ENCODE peak calls at places on chromosomes 13 and 19, in six cellular contexts. Q is HepG2, K is GM12878, V is H1, B is K562, C is GM12891. R is an unnamed sample.

GRCh38 chr13:40116008-40116407 is 460.5 kb downstream of the COG6 start:
- DNase-seq in Q (peak), K (peak), V (no peak), B (peak), C (no peak), R (no peak)

GRCh38 chr19:15297416-15298224 is 34.7 kb downstream of the BRD4 start:
- DNase-seq in Q (peak), K (no peak), V (no peak), B (no peak), C (no peak), R (no peak)

GRCh38 chr13:113920606-113921306 is 53.1 kb downstream of the C13orf46 start:
- DNase-seq in Q (no peak), K (no peak), V (no peak), B (no peak), C (no peak), R (no peak)

GRCh38 chr19:5014941-5015340 is 46.0 kb downstream of the KDM4B start:
- DNase-seq in Q (no peak), K (no peak), V (no peak), B (no peak), C (no peak), R (no peak)

GRCh38 chr13:20772401-20773131 is 1.2 kb downstream of the EEF1AKMT1 start:
- DNase-seq in Q (no peak), K (no peak), V (no peak), B (no peak), C (no peak), R (no peak)

GRCh38 chr13:79393564-79394249 is 12.3 kb downstream of the RBM26 start:
- DNase-seq in Q (peak), K (no peak), V (no peak), B (no peak), C (no peak), R (no peak)

GRCh38 chr13:109785141-109785891 is 1.1 kb downstream of the IRS2 start:
- DNase-seq in Q (no peak), K (no peak), V (no peak), B (no peak), C (no peak), R (no peak)

GRCh38 chr13:68940049-68940448 is 1167.6 kb upstream of the ATXN8OS start:
- DNase-seq in Q (no peak), K (no peak), V (no peak), B (no peak), C (no peak), R (no peak)

GRCh38 chr13:95160112-95160906 is 140.9 kb downstream of the ABCC4 start:
- DNase-seq in Q (peak), K (no peak), V (no peak), B (no peak), C (no peak), R (no peak)

GRCh38 chr13:40682449-40683240 is 16.2 kb upstream of the FOXO1 start:
- DNase-seq in Q (no peak), K (no peak), V (no peak), B (no peak), C (no peak), R (no peak)

GRCh38 chr19:52212572-52213255 is 22.9 kb downstream of the PPP2R1A start:
- DNase-seq in Q (no peak), K (no peak), V (no peak), B (no peak), C (no peak), R (no peak)

GRCh38 chr19:2456301-2456570 is 523 bp downstream of the LMNB2 start:
- DNase-seq in Q (no peak), K (no peak), V (no peak), B (no peak), C (no peak), R (no peak)

GRCh38 chr19:6765738-6766356 is 1.4 kb downstream of the SH2D3A start:
- DNase-seq in Q (peak), K (no peak), V (peak), B (no peak), C (no peak), R (no peak)
- TF ChIP-seq POLR2A in Q (no peak), K (no peak), V (peak), B (no peak), C (no peak), R (no peak)

GRCh38 chr19:38711726-38712153 is 32.5 kb downstream of the CAPN12 start:
- DNase-seq in Q (no peak), K (no peak), V (no peak), B (no peak), C (no peak), R (no peak)

GRCh38 chr19:38710416-38710702 is 33.9 kb downstream of the CAPN12 start:
- DNase-seq in Q (no peak), K (no peak), V (no peak), B (no peak), C (no peak), R (no peak)

GRCh38 chr19:38709671-38710415 is 34.4 kb downstream of the CAPN12 start:
- DNase-seq in Q (no peak), K (no peak), V (no peak), B (no peak), C (no peak), R (no peak)

GRCh38 chr19:38712161-38712748 is 32.0 kb downstream of the CAPN12 start:
- DNase-seq in Q (no peak), K (no peak), V (no peak), B (no peak), C (no peak), R (no peak)

GRCh38 chr19:38710928-38711725 is 33.1 kb downstream of the CAPN12 start:
- DNase-seq in Q (no peak), K (no peak), V (no peak), B (no peak), C (no peak), R (no peak)
- TF ChIP-seq TAF1 in Q (no peak), K (no peak), V (no peak), B (no peak), C (no peak), R (no peak)

DNA sequence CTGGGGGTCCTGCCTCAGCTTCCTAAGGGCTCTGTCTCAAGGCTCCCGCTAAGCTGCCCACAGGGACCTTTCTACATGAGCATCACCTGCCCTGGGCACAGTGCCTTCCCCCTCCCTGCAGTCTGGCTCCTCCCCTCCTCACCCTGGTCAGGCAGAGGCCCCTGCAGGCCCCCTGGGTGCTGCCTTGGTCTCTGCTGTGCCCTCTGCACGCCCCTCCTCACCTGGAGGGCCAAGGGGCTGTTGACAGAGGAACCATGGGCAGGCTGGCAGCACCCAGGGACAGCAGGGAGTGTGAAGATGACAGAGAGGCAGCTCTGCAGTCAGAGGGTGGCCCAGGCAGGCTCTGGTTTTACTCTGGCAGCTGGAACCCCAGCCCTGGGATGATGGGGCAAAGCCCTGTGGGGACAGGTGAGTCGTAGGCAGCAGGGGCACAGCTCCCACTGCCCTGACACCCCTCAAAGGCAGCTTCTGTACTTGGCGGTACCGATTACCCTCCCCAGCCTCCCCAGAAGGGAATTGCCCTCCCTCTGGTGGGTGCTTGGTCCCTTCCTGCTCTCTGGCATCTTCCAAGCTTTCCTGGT is 43.1 kb downstream of the SUGP2 start:
- DNase-seq in Q (no peak), K (no peak), V (no peak), B (no peak), C (no peak), R (no peak)
- TF ChIP-seq POLR2AphosphoS5 in Q (peak), K (peak), V (peak), B (peak), C (peak), R (no peak)

GRCh38 chr19:10332965-10333757 is at the start of gene RAVER1:
- DNase-seq in Q (peak), K (peak), V (peak), B (peak), C (peak), R (peak)
- TF ChIP-seq POLR2A in Q (peak), K (peak), V (peak), B (peak), C (peak), R (peak)

GRCh38 chr19:11092181-11092538 is 2.9 kb downstream of the LDLR start:
- DNase-seq in Q (peak), K (no peak), V (no peak), B (no peak), C (no peak), R (no peak)
- TF ChIP-seq TAF1 in Q (no peak), K (no peak), V (no peak), B (no peak), C (no peak), R (no peak)

GRCh38 chr13:108268713-108269112 is 805 bp upstream of the TNFSF13B start:
- DNase-seq in Q (no peak), K (no peak), V (no peak), B (no peak), C (no peak), R (no peak)

GRCh38 chr13:108270442-108270841 is 924 bp downstream of the TNFSF13B start:
- DNase-seq in Q (no peak), K (no peak), V (no peak), B (no peak), C (no peak), R (no peak)

GRCh38 chr13:108272333-108272732 is 2.8 kb downstream of the TNFSF13B start:
- DNase-seq in Q (no peak), K (no peak), V (no peak), B (no peak), C (no peak), R (no peak)

GRCh38 chr13:108267338-108267737 is 2.2 kb upstream of the TNFSF13B start:
- DNase-seq in Q (no peak), K (no peak), V (no peak), B (no peak), C (no peak), R (no peak)

DNA sequence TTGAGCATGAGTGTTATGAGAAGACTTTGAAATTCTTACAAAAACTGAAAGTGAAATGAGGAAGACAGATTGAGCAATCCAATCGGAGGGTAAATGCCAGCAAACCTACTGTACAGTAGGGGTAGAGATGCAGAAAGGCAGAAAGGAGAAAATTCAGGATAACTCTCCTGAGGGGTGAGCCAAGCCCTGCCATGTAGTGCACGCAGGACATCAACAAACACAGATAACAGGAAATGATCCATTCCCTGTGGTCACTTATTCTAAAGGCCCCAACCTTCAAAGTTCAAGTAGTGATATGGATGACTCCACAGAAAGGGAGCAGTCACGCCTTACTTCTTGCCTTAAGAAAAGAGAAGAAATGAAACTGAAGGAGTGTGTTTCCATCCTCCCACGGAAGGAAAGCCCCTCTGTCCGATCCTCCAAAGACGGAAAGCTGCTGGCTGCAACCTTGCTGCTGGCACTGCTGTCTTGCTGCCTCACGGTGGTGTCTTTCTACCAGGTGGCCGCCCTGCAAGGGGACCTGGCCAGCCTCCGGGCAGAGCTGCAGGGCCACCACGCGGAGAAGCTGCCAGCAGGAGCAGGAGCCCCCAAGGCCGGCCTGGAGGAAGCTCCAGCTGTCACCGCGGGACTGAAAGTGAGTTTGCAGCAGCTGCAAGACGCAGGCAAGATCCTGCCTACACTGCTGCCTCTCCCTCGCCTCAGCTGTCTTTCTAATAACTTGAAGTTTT is at the start of gene TNFSF13B:
- DNase-seq in Q (peak), K (peak), V (peak), B (no peak), C (peak), R (peak)
- TF ChIP-seq POLR2AphosphoS5 in Q (no peak), K (peak), V (no peak), B (no peak), C (no peak), R (no peak)

DNA sequence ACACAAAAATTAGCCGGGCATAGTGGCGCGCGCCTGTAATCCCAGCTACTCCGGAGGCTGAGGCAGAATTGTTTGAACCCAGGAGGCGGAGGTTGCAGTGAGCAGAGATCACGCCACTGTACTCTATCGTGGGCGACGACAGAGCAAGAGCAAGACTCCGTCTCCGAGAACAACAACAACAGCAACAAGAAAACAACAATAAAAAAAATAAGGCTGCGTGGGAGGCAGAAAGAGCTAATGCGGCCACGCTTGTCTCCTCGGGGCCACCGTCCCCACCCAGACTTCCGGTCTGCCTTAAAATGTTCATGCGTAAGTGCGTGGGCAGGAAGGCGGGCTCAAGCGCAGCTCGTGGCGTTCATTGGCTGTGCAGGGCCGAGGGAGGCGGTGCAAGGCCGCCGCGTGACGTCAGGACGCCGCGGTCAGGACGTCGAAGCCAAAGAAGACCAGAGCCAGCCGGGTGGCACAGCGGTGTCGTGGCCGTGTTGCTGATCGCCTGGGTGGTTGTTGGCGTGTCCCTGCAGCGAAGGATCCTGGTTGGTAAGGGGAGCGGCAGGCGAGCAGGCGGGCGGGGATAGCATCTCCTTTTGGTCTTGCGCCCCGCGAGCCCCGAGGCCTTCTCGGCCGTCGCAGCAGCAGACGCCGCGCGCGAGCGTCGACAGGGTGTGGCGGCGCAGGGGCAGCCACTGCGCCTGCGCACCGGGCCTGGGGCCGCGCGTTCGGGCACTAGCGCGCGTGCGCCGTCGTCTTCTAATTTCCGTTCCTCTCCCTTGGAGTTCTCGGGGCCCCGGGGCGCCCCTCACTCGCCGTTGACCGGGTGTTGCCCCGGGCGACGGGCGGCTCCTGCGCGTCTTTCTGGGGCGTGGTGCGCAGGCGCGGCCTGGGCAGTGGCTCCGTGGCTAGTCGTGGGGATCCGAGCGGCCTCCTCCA is at the start of gene LENG8:
- DNase-seq in Q (peak), K (peak), V (no peak), B (peak), C (peak), R (peak)
- TF ChIP-seq POLR2A in Q (peak), K (peak), V (peak), B (peak), C (peak), R (peak)

GRCh38 chr13:76764916-76765315 is 121.3 kb downstream of the KCTD12 start:
- DNase-seq in Q (no peak), K (no peak), V (no peak), B (no peak), C (no peak), R (no peak)

GRCh38 chr13:76764429-76764828 is 121.8 kb downstream of the KCTD12 start:
- DNase-seq in Q (no peak), K (no peak), V (no peak), B (no peak), C (no peak), R (no peak)

GRCh38 chr13:76775031-76775740 is 111.0 kb downstream of the KCTD12 start:
- DNase-seq in Q (no peak), K (no peak), V (no peak), B (no peak), C (no peak), R (no peak)

GRCh38 chr13:76773695-76774094 is 112.5 kb downstream of the KCTD12 start:
- DNase-seq in Q (no peak), K (no peak), V (no peak), B (no peak), C (no peak), R (no peak)

DNA sequence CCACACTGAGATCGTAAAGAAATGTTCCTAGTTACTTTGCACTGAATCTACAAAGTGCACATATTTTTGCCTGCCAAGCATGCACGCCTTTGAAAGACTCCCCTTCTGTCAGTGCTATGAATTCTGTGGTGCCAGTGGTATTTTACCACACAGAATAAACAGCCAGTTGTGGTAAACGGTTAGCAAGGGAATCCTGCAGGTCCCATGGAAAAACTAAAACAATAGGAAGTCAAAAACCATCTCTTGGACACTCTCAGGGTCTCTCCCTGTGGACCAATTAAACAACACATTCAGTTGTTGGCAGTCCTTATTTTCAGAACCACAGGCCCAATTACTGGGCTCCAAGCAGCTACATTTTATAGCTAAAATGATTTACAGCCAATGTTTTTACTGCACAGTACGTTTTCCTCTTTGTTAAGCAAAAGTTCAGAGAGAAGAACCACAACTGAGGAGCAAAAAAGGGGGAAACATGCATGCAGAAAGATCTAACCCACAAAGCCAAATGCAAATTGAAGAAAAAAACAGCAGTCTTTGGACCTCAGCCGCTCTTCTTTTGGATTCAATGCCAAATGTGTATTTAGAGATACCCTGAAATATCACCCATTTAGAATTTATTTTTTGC is 116.9 kb downstream of the KCTD12 start:
- DNase-seq in Q (no peak), K (no peak), V (no peak), B (no peak), C (no peak), R (no peak)
- TF ChIP-seq TAF1 in Q (no peak), K (no peak), V (no peak), B (no peak), C (no peak), R (no peak)

GRCh38 chr13:48162182-48162581 is 67.3 kb upstream of the MED4 start:
- DNase-seq in Q (no peak), K (no peak), V (no peak), B (no peak), C (no peak), R (no peak)

GRCh38 chr13:48161530-48162179 is 66.8 kb upstream of the MED4 start:
- DNase-seq in Q (no peak), K (no peak), V (no peak), B (no peak), C (no peak), R (no peak)

GRCh38 chr13:48159436-48160225 is 64.7 kb upstream of the MED4 start:
- DNase-seq in Q (no peak), K (no peak), V (peak), B (no peak), C (no peak), R (no peak)

GRCh38 chr13:48158915-48159314 is 64.0 kb upstream of the MED4 start:
- DNase-seq in Q (no peak), K (no peak), V (no peak), B (no peak), C (no peak), R (no peak)

DNA sequence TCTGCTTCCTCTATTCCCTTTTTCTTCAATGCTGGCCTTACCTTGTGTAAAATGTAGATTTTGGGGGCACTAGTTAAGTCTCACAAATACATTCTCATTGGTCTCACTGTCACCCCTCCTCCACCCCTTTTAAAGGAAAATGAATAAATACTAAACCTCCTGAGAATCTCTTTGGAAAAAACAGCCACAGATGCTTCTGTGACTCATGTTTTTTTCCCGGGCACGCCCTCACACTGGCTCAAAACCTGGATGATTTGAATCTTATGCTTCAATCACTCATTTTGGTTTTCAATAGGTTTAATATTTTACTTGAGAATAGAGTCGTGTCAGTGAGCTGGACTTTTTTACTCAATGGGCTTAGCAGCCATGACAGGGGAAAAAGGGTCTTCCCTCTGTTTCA is 66.0 kb upstream of the MED4 start:
- DNase-seq in Q (no peak), K (no peak), V (no peak), B (no peak), C (no peak), R (no peak)
- TF ChIP-seq POLR2AphosphoS5 in Q (no peak), K (no peak), V (no peak), B (no peak), C (no peak), R (no peak)

DNA sequence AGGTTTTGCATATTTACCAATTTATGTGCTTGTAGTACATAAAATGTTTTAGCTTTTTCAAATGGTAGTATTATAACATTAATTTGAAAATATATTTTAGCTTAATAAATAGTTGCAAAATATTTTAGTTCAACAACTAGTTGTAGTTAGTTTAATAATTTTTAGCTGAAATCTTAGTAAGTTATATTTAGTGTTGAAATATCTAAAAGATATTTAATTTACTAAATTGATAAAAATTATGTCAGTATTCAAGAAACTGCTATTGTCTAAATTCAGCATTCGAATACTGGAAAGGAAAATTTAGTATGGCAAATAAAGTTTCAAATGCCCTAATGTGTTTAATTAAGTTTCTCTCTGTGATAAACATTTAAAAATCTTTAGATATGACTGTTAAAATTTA is 754.5 kb upstream of the MIR17HG start:
- DNase-seq in Q (no peak), K (no peak), V (no peak), B (no peak), C (no peak), R (no peak)
- TF ChIP-seq POLR2A in Q (no peak), K (no peak), V (no peak), B (no peak), C (no peak), R (no peak)